ENCODE peak calls at places on chromosome 16, in six cellular contexts. Q, B, Z, G, U and I are unnamed samples.

GRCh38 chr16:89489731-89490385 is 503 bp downstream of the ANKRD11 start:
- DNase-seq in Q (no peak), U (peak; percentile 38), G (no peak), Z (no peak), B (no peak), I (no peak)

GRCh38 chr16:11384184-11384955 is 39.1 kb downstream of the RMI2 start:
- DNase-seq in G (no peak), Q (no peak), Z (peak; percentile 3), U (no peak), B (no peak), I (no peak)

GRCh38 chr16:16191493-16192167 is 31.7 kb downstream of the ABCC6 start:
- DNase-seq in Q (no peak), B (no peak), Z (no peak), G (no peak), U (no peak), I (no peak)

GRCh38 chr16:78368121-78369102 is 269.0 kb downstream of the WWOX start:
- DNase-seq in B (no peak), U (no peak), Q (no peak), Z (no peak), G (no peak), I (no peak)

GRCh38 chr16:11757671-11758545 is 15.3 kb upstream of the TXNDC11 start:
- DNase-seq in Q (no peak), G (peak; percentile 71), U (no peak), B (no peak), Z (peak; percentile 55), I (no peak)

GRCh38 chr16:89563639-89564392 is 3.3 kb downstream of the RPL13 start:
- DNase-seq in U (no peak), G (no peak), B (no peak), Z (no peak), Q (no peak), I (no peak)

GRCh38 chr16:89505204-89506112 is 2.7 kb upstream of the SPG7 start:
- DNase-seq in G (peak; percentile 98), Z (peak; percentile 88), U (peak; percentile 95), B (peak; percentile 85), Q (peak; percentile 90), I (peak; percentile 74)

GRCh38 chr16:73010150-73010676 is 37.7 kb downstream of the ZFHX3 start:
- DNase-seq in Z (no peak), Q (no peak), U (no peak), G (no peak), B (no peak), I (no peak)

GRCh38 chr16:29111421-29111820 is 126.6 kb downstream of the LAT start:
- DNase-seq in Q (no peak), G (no peak), U (peak; percentile 65), B (no peak), Z (no peak), I (no peak)

GRCh38 chr16:11391576-11391975 is 46.3 kb downstream of the RMI2 start:
- DNase-seq in B (no peak), G (no peak), Z (peak; percentile 18), U (no peak), Q (no peak), I (no peak)

GRCh38 chr16:56769674-56770073 is 39.7 kb downstream of the NUP93 start:
- DNase-seq in Q (no peak), U (no peak), G (peak; percentile 65), Z (no peak), B (no peak), I (no peak)

GRCh38 chr16:88766975-88767374 is 18.0 kb downstream of the PIEZO1 start:
- DNase-seq in G (no peak), U (no peak), B (no peak), Z (no peak), Q (no peak), I (no peak)

GRCh38 chr16:88433632-88434352 is 19.3 kb upstream of the ZFPM1 start:
- DNase-seq in G (no peak), U (no peak), Z (no peak), Q (no peak), B (no peak), I (no peak)

GRCh38 chr16:59341368-59341767 is 607.3 kb upstream of the GOT2 start:
- DNase-seq in U (no peak), Q (no peak), Z (no peak), B (no peak), G (no peak), I (no peak)

GRCh38 chr16:28316056-28316455 is 23.7 kb downstream of the SBK1 start:
- DNase-seq in Z (no peak), U (no peak), G (no peak), B (no peak), Q (no peak), I (no peak)

GRCh38 chr16:85187886-85188285 is 75.6 kb upstream of the CIBAR2 start:
- DNase-seq in G (no peak), U (no peak), Q (no peak), Z (no peak), B (no peak), I (no peak)

GRCh38 chr16:64453643-64454042 is 668.2 kb downstream of the CDH11 start:
- DNase-seq in Z (no peak), Q (no peak), G (no peak), B (no peak), U (no peak), I (no peak)

GRCh38 chr16:46844771-46845170 is 13.8 kb upstream of the C16orf87 start:
- DNase-seq in Q (no peak), G (peak; percentile 54), Z (no peak), U (no peak), B (no peak), I (no peak)

GRCh38 chr16:23947838-23948237 is 112.1 kb downstream of the PRKCB start:
- DNase-seq in B (no peak), U (no peak), G (no peak), Q (no peak), Z (no peak), I (no peak)

GRCh38 chr16:74309789-74310781 is 13.5 kb downstream of the PSMD7 start:
- DNase-seq in Q (no peak), B (no peak), Z (peak; percentile 58), U (no peak), G (peak; percentile 65), I (no peak)

GRCh38 chr16:81899601-81900000 is 111.7 kb downstream of the SDR42E1 start:
- DNase-seq in G (no peak), Q (no peak), B (no peak), U (no peak), Z (no peak), I (no peak)

GRCh38 chr16:81901483-81901882 is 109.8 kb downstream of the SDR42E1 start:
- DNase-seq in Q (no peak), B (no peak), U (no peak), G (peak; percentile 54), Z (no peak), I (no peak)

GRCh38 chr16:81900456-81900855 is 110.8 kb downstream of the SDR42E1 start:
- DNase-seq in G (no peak), B (no peak), Z (no peak), Q (no peak), U (no peak), I (no peak)

GRCh38 chr16:81902025-81902424 is 109.2 kb downstream of the SDR42E1 start:
- DNase-seq in Q (no peak), B (no peak), G (peak; percentile 24), Z (no peak), U (no peak), I (no peak)

DNA sequence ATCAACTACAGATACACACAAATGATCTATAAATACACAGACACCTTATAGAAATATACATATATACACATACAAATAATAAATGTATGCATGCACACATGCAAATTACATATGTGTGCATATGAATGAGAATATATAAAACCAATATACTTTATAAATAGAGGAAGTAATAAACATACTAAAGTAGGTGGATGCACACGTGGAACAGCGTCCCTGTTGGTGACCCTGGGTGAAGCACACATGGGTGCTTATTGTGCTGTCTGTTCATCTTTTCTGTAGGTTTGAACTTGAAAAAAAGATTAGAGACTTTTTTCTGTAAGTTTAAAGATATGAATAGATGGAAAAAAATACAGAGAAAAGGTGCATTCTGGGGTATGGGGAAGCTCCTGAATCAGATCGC is 111.3 kb downstream of the SDR42E1 start:
- DNase-seq in Q (no peak), B (no peak), U (no peak), G (no peak), Z (no peak), I (no peak)
- TF ChIP-seq CTCF in Q (no peak), B (no peak), U (no peak), G (no peak), Z (no peak), I (no peak)

GRCh38 chr16:57826706-57827625 is 24.7 kb upstream of the KIFC3 start:
- DNase-seq in Z (no peak), G (no peak), B (no peak), Q (no peak), U (peak; percentile 86), I (no peak)

GRCh38 chr16:57826040-57826434 is 23.7 kb upstream of the KIFC3 start:
- DNase-seq in Q (no peak), Z (no peak), B (no peak), G (no peak), U (no peak), I (no peak)

GRCh38 chr16:57823836-57824235 is 21.5 kb upstream of the KIFC3 start:
- DNase-seq in Q (no peak), Z (no peak), G (no peak), B (no peak), U (peak; percentile 76), I (no peak)

GRCh38 chr16:57824880-57825279 is 22.6 kb upstream of the KIFC3 start:
- DNase-seq in U (no peak), Z (peak; percentile 70), Q (no peak), B (no peak), G (no peak), I (no peak)

GRCh38 chr16:57825298-57826039 is 23.2 kb upstream of the KIFC3 start:
- DNase-seq in U (no peak), G (no peak), Z (no peak), B (no peak), Q (no peak), I (no peak)
- H3K27me3 ChIP-seq in U (no peaks in the 10 kb centered on the region), G (peaks cover 15% of the 10 kb centered on the region), Z (no peaks in the 10 kb centered on the region), B (no peaks in the 10 kb centered on the region), Q (no peaks in the 10 kb centered on the region), I (no peaks in the 10 kb centered on the region)

DNA sequence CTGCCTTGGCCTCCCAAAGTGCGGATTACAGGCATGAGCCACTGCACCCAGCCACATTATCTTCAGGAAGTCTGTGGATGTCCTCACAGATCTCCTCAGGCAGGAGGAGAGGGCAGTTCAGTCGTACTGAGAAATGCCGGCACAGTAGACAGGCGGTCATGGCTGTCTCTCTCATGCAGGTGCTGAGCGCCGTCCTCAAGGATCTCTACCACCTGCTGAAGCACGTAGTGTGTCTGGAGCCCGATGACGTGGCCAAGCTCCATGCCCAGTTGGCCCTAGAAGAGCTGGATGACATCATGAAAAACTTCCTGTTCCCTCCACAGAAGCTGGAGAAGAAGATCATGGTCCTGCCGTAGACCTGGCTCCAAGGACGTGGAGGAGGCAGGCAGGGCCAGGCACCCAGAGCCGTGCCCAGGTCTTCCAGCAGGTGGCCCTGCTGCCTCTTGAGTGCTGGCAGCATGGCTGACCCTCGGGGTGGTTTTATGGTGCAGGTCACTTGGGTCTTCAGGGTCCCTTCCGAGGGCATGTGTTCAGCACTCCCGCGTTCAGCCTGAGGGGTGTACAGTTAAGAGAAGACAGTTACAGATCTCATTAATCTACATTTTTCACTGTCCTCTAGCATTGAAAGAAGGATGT is 22.0 kb upstream of the HAS3 start:
- DNase-seq in Z (no peak), Q (no peak), B (no peak), U (no peak), G (no peak), I (no peak)
- TF ChIP-seq CTCF in Z (no peak), Q (no peak), B (no peak), U (peak; percentile 43), G (no peak), I (no peak)

DNA sequence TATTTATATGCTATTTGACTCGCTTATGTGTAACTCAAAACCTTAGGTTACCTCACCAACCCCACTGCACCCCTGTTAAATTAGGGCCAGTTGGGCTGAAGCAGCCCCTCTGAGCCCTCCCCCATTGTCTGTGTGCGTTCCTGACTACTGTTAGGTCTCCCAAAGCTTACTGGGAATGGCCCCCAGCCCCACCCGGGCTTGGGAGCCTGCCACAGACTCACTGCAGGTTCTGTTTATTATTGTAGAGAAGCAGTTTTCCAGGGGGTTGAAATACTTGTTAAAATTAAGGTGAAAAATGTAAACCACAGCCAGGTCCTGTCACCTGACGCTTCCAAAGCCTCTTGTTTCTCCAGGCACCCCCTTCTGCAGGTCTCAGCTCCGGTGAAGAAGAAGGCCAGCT is 151.7 kb downstream of the FOXL1 start:
- DNase-seq in B (no peak), U (no peak), Q (no peak), G (no peak), Z (no peak), I (no peak)
- H3K27me3 ChIP-seq in B (no peaks in the 10 kb centered on the region), U (no peaks in the 10 kb centered on the region), Q (peaks cover 5% of the 10 kb centered on the region), G (peaks cover 13% of the 10 kb centered on the region), Z (peaks cover 73% of the 10 kb centered on the region), I (no peaks in the 10 kb centered on the region)